ENCODE peak calls at places on chromosome 13, in ten cellular contexts. One of them, this sample, is unnamed.
A peak's percentile ranks its signal among the peaks of the same experiment; 100 is the strongest.

GRCh38 chr13:83722443-83722842 is 159.8 kb downstream of the SLITRK1 start:
- DNase-seq in uterus: no peak
- DNase-seq in sigmoid colon: no peak
- DNase-seq in choroid plexus epithelial cell: no peak
- DNase-seq in brain microvascular endothelial cell: no peak
- DNase-seq in left ventricle myocardium inferior: no peak
- DNase-seq in AG09309: no peak
- DNase-seq in stomach: no peak
- DNase-seq in epithelial cell of proximal tubule: no peak
- DNase-seq in naive thymus-derived CD4-positive, alpha-beta T cell: no peak
- DNase-seq in this sample: no peak

GRCh38 chr13:29522044-29522685 is 73.3 kb downstream of the SLC7A1 start:
- DNase-seq in epithelial cell of proximal tubule: no peak
- DNase-seq in choroid plexus epithelial cell: peak; percentile 98
- DNase-seq in naive thymus-derived CD4-positive, alpha-beta T cell: no peak
- DNase-seq in stomach: no peak
- DNase-seq in AG09309: peak; percentile 98
- DNase-seq in brain microvascular endothelial cell: peak; percentile 99
- DNase-seq in uterus: peak; percentile 65
- DNase-seq in sigmoid colon: no peak
- DNase-seq in left ventricle myocardium inferior: no peak
- DNase-seq in this sample: no peak

GRCh38 chr13:49220035-49220855 is at the start of gene MLNR:
- DNase-seq in uterus: no peak
- DNase-seq in choroid plexus epithelial cell: no peak
- DNase-seq in AG09309: no peak
- DNase-seq in naive thymus-derived CD4-positive, alpha-beta T cell: peak; percentile 37
- DNase-seq in stomach: no peak
- DNase-seq in left ventricle myocardium inferior: no peak
- DNase-seq in brain microvascular endothelial cell: no peak
- DNase-seq in epithelial cell of proximal tubule: no peak
- DNase-seq in sigmoid colon: no peak
- DNase-seq in this sample: peak; percentile 35

GRCh38 chr13:83350569-83350968 is 531.7 kb downstream of the SLITRK1 start:
- DNase-seq in brain microvascular endothelial cell: peak; percentile 18
- DNase-seq in stomach: no peak
- DNase-seq in naive thymus-derived CD4-positive, alpha-beta T cell: no peak
- DNase-seq in sigmoid colon: no peak
- DNase-seq in uterus: no peak
- DNase-seq in AG09309: no peak
- DNase-seq in epithelial cell of proximal tubule: no peak
- DNase-seq in choroid plexus epithelial cell: peak; percentile 35
- DNase-seq in left ventricle myocardium inferior: no peak
- DNase-seq in this sample: no peak

GRCh38 chr13:44160549-44161278 is 212.9 kb upstream of the SERP2 start:
- DNase-seq in sigmoid colon: peak; percentile 71
- DNase-seq in epithelial cell of proximal tubule: no peak
- DNase-seq in brain microvascular endothelial cell: no peak
- DNase-seq in choroid plexus epithelial cell: no peak
- DNase-seq in stomach: no peak
- DNase-seq in left ventricle myocardium inferior: no peak
- DNase-seq in AG09309: no peak
- DNase-seq in uterus: peak; percentile 50
- DNase-seq in naive thymus-derived CD4-positive, alpha-beta T cell: no peak
- DNase-seq in this sample: no peak

GRCh38 chr13:94583926-94584325 is 12.0 kb downstream of the TGDS start:
- DNase-seq in epithelial cell of proximal tubule: no peak
- DNase-seq in AG09309: no peak
- DNase-seq in stomach: no peak
- DNase-seq in choroid plexus epithelial cell: no peak
- DNase-seq in brain microvascular endothelial cell: no peak
- DNase-seq in uterus: no peak
- DNase-seq in naive thymus-derived CD4-positive, alpha-beta T cell: no peak
- DNase-seq in sigmoid colon: no peak
- DNase-seq in left ventricle myocardium inferior: no peak
- DNase-seq in this sample: no peak

GRCh38 chr13:110546933-110547332 is 14.6 kb downstream of the RAB20 start:
- DNase-seq in naive thymus-derived CD4-positive, alpha-beta T cell: no peak
- DNase-seq in left ventricle myocardium inferior: peak; percentile 78
- DNase-seq in brain microvascular endothelial cell: peak; percentile 98
- DNase-seq in stomach: peak; percentile 95
- DNase-seq in choroid plexus epithelial cell: peak; percentile 95
- DNase-seq in epithelial cell of proximal tubule: peak; percentile 82
- DNase-seq in AG09309: peak; percentile 77
- DNase-seq in uterus: no peak
- DNase-seq in sigmoid colon: peak; percentile 94
- DNase-seq in this sample: no peak

GRCh38 chr13:74114202-74114601 is 20.0 kb downstream of the KLF12 start:
- DNase-seq in epithelial cell of proximal tubule: no peak
- DNase-seq in choroid plexus epithelial cell: peak; percentile 57
- DNase-seq in AG09309: no peak
- DNase-seq in left ventricle myocardium inferior: no peak
- DNase-seq in stomach: no peak
- DNase-seq in uterus: no peak
- DNase-seq in brain microvascular endothelial cell: no peak
- DNase-seq in naive thymus-derived CD4-positive, alpha-beta T cell: no peak
- DNase-seq in sigmoid colon: no peak
- DNase-seq in this sample: no peak

GRCh38 chr13:40983725-40984669 is 35.1 kb downstream of the ELF1 start:
- DNase-seq in AG09309: no peak
- DNase-seq in uterus: no peak
- DNase-seq in naive thymus-derived CD4-positive, alpha-beta T cell: no peak
- DNase-seq in epithelial cell of proximal tubule: no peak
- DNase-seq in sigmoid colon: no peak
- DNase-seq in brain microvascular endothelial cell: no peak
- DNase-seq in stomach: no peak
- DNase-seq in left ventricle myocardium inferior: no peak
- DNase-seq in choroid plexus epithelial cell: no peak
- DNase-seq in this sample: no peak

GRCh38 chr13:40981949-40982348 is 37.2 kb downstream of the ELF1 start:
- DNase-seq in epithelial cell of proximal tubule: no peak
- DNase-seq in naive thymus-derived CD4-positive, alpha-beta T cell: no peak
- DNase-seq in stomach: no peak
- DNase-seq in choroid plexus epithelial cell: no peak
- DNase-seq in AG09309: no peak
- DNase-seq in uterus: no peak
- DNase-seq in brain microvascular endothelial cell: no peak
- DNase-seq in left ventricle myocardium inferior: no peak
- DNase-seq in sigmoid colon: no peak
- DNase-seq in this sample: no peak

GRCh38 chr13:40984670-40985366 is 34.3 kb downstream of the ELF1 start:
- DNase-seq in brain microvascular endothelial cell: no peak
- DNase-seq in uterus: no peak
- DNase-seq in epithelial cell of proximal tubule: no peak
- DNase-seq in choroid plexus epithelial cell: peak; percentile 38
- DNase-seq in AG09309: no peak
- DNase-seq in stomach: no peak
- DNase-seq in sigmoid colon: no peak
- DNase-seq in left ventricle myocardium inferior: no peak
- DNase-seq in naive thymus-derived CD4-positive, alpha-beta T cell: peak; percentile 54
- DNase-seq in this sample: peak; percentile 50

GRCh38 chr13:40982772-40983171 is 36.3 kb downstream of the ELF1 start:
- DNase-seq in left ventricle myocardium inferior: no peak
- DNase-seq in naive thymus-derived CD4-positive, alpha-beta T cell: peak; percentile 83
- DNase-seq in sigmoid colon: no peak
- DNase-seq in stomach: no peak
- DNase-seq in epithelial cell of proximal tubule: no peak
- DNase-seq in uterus: no peak
- DNase-seq in AG09309: no peak
- DNase-seq in brain microvascular endothelial cell: peak; percentile 74
- DNase-seq in choroid plexus epithelial cell: peak; percentile 87
- DNase-seq in this sample: peak; percentile 84

GRCh38 chr13:40983269-40983668 is 35.8 kb downstream of the ELF1 start:
- DNase-seq in choroid plexus epithelial cell: peak; percentile 15
- DNase-seq in brain microvascular endothelial cell: no peak
- DNase-seq in naive thymus-derived CD4-positive, alpha-beta T cell: no peak
- DNase-seq in uterus: no peak
- DNase-seq in sigmoid colon: no peak
- DNase-seq in AG09309: no peak
- DNase-seq in epithelial cell of proximal tubule: no peak
- DNase-seq in stomach: no peak
- DNase-seq in left ventricle myocardium inferior: no peak
- DNase-seq in this sample: no peak
- H3K4me3 ChIP-seq in choroid plexus epithelial cell: no peak overlapping the region
- H3K4me3 ChIP-seq in brain microvascular endothelial cell: no peak overlapping the region
- H3K4me3 ChIP-seq in naive thymus-derived CD4-positive, alpha-beta T cell: peak overlapping the region; percentile 19
- H3K4me3 ChIP-seq in uterus: no peak overlapping the region
- H3K4me3 ChIP-seq in sigmoid colon: no peak overlapping the region
- H3K4me3 ChIP-seq in AG09309: no peak overlapping the region
- H3K4me3 ChIP-seq in epithelial cell of proximal tubule: no peak overlapping the region
- H3K4me3 ChIP-seq in stomach: no peak overlapping the region
- H3K4me3 ChIP-seq in left ventricle myocardium inferior: peak overlapping the region; percentile 58
- H3K4me3 ChIP-seq in this sample: peak overlapping the region; percentile 33

GRCh38 chr13:48096670-48097069 is 1.8 kb upstream of the MED4 start:
- DNase-seq in AG09309: no peak
- DNase-seq in uterus: no peak
- DNase-seq in stomach: no peak
- DNase-seq in choroid plexus epithelial cell: no peak
- DNase-seq in brain microvascular endothelial cell: no peak
- DNase-seq in epithelial cell of proximal tubule: peak; percentile 77
- DNase-seq in naive thymus-derived CD4-positive, alpha-beta T cell: no peak
- DNase-seq in left ventricle myocardium inferior: no peak
- DNase-seq in sigmoid colon: no peak
- DNase-seq in this sample: no peak

GRCh38 chr13:48094781-48095502 is at the start of gene MED4:
- DNase-seq in uterus: peak; percentile 97
- DNase-seq in AG09309: peak; percentile 65
- DNase-seq in choroid plexus epithelial cell: peak; percentile 95
- DNase-seq in epithelial cell of proximal tubule: peak; percentile 33
- DNase-seq in stomach: peak; percentile 96
- DNase-seq in left ventricle myocardium inferior: peak; percentile 97
- DNase-seq in brain microvascular endothelial cell: peak; percentile 90
- DNase-seq in sigmoid colon: peak; percentile 96
- DNase-seq in naive thymus-derived CD4-positive, alpha-beta T cell: peak; percentile 98
- DNase-seq in this sample: peak; percentile 95

GRCh38 chr13:48094404-48094780 is 512 bp downstream of the MED4 start:
- DNase-seq in brain microvascular endothelial cell: no peak
- DNase-seq in stomach: no peak
- DNase-seq in AG09309: no peak
- DNase-seq in epithelial cell of proximal tubule: no peak
- DNase-seq in choroid plexus epithelial cell: peak; percentile 24
- DNase-seq in left ventricle myocardium inferior: no peak
- DNase-seq in naive thymus-derived CD4-positive, alpha-beta T cell: peak; percentile 4
- DNase-seq in uterus: no peak
- DNase-seq in sigmoid colon: no peak
- DNase-seq in this sample: no peak

GRCh38 chr13:48097793-48098192 is 2.9 kb upstream of the MED4 start:
- DNase-seq in naive thymus-derived CD4-positive, alpha-beta T cell: no peak
- DNase-seq in uterus: no peak
- DNase-seq in epithelial cell of proximal tubule: no peak
- DNase-seq in stomach: no peak
- DNase-seq in choroid plexus epithelial cell: no peak
- DNase-seq in AG09309: no peak
- DNase-seq in left ventricle myocardium inferior: no peak
- DNase-seq in sigmoid colon: no peak
- DNase-seq in brain microvascular endothelial cell: no peak
- DNase-seq in this sample: no peak

DNA sequence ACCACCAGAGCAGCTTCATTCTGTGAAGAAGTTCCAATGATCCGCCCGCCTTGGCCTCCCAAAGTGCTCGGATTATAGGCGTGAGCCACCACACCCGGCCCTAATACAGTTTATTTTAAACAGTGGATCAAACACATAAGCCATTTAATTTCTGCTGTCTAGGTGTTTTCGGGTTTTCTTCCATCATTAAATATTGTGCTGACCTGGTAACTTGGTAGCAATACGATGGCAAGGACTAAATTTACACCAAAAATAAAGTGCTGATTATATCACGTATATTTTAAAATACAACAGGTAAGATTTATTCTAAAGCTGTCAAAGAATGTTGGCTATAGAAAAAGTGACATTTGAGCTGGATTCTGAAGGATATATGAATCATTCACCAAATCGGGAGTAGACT is 1.3 kb downstream of the MED4 start:
- DNase-seq in sigmoid colon: no peak
- DNase-seq in epithelial cell of proximal tubule: no peak
- DNase-seq in naive thymus-derived CD4-positive, alpha-beta T cell: no peak
- DNase-seq in choroid plexus epithelial cell: no peak
- DNase-seq in left ventricle myocardium inferior: no peak
- DNase-seq in stomach: no peak
- DNase-seq in brain microvascular endothelial cell: no peak
- DNase-seq in uterus: no peak
- DNase-seq in AG09309: no peak
- DNase-seq in this sample: no peak
- H3K4me3 ChIP-seq in sigmoid colon: peak overlapping the region; percentile 92
- H3K4me3 ChIP-seq in epithelial cell of proximal tubule: peak overlapping the region; percentile 86
- H3K4me3 ChIP-seq in naive thymus-derived CD4-positive, alpha-beta T cell: peak overlapping the region; percentile 90
- H3K4me3 ChIP-seq in choroid plexus epithelial cell: peak overlapping the region; percentile 91
- H3K4me3 ChIP-seq in left ventricle myocardium inferior: peak overlapping the region; percentile 99
- H3K4me3 ChIP-seq in stomach: peak overlapping the region; percentile 99
- H3K4me3 ChIP-seq in brain microvascular endothelial cell: peak overlapping the region; percentile 97
- H3K4me3 ChIP-seq in uterus: peak overlapping the region; percentile 97
- H3K4me3 ChIP-seq in AG09309: peak overlapping the region; percentile 93
- H3K4me3 ChIP-seq in this sample: peak overlapping the region; percentile 76

DNA sequence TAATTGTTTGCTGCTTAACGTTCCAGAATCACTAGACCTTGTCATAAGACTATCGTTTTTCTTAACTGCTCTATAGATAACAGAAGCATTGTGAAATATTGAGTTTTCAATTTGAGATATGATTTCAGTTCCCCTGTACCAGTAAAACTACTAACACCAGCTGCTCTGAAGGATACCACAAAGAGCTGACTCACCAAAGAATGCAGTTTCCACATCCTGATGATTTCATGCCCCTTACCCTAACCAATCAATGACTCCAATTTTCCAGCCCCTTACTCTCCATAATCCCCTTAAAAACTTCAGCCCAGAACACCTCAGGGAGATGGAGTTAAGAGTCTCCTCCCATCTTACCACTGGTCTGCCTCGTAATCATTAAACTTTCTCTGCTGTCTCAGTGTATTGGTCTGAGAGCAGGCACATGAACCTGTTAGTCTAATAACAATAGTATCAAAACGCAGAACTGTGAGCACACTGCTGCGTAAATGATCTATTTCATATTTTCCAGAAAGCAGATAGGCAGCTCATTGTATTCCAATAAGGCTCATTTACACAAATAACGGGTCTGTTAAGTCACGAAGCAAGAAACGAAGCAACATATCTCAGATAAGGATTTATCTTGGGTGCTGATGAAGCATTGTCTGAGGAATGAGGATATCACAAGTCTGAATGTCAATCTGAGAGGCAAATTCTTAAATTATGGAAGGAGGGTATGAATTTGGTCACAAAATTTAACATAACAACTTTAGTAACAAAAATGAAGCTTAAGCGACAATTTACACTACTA is 14.1 kb upstream of the CCNA1 start:
- DNase-seq in stomach: no peak
- DNase-seq in uterus: no peak
- DNase-seq in sigmoid colon: no peak
- DNase-seq in left ventricle myocardium inferior: no peak
- DNase-seq in choroid plexus epithelial cell: peak; percentile 88
- DNase-seq in AG09309: no peak
- DNase-seq in epithelial cell of proximal tubule: no peak
- DNase-seq in brain microvascular endothelial cell: peak; percentile 64
- DNase-seq in naive thymus-derived CD4-positive, alpha-beta T cell: no peak
- DNase-seq in this sample: no peak
- H3K4me3 ChIP-seq in stomach: no peak overlapping the region
- H3K4me3 ChIP-seq in uterus: no peak overlapping the region
- H3K4me3 ChIP-seq in sigmoid colon: no peak overlapping the region
- H3K4me3 ChIP-seq in left ventricle myocardium inferior: no peak overlapping the region
- H3K4me3 ChIP-seq in choroid plexus epithelial cell: peak overlapping the region; percentile 32
- H3K4me3 ChIP-seq in AG09309: no peak overlapping the region
- H3K4me3 ChIP-seq in epithelial cell of proximal tubule: peak overlapping the region; percentile 17
- H3K4me3 ChIP-seq in brain microvascular endothelial cell: peak overlapping the region; percentile 31
- H3K4me3 ChIP-seq in naive thymus-derived CD4-positive, alpha-beta T cell: no peak overlapping the region
- H3K4me3 ChIP-seq in this sample: no peak overlapping the region

GRCh38 chr13:68473834-68474326 is 1243.7 kb upstream of the PCDH9 start:
- DNase-seq in naive thymus-derived CD4-positive, alpha-beta T cell: no peak
- DNase-seq in AG09309: no peak
- DNase-seq in uterus: no peak
- DNase-seq in epithelial cell of proximal tubule: no peak
- DNase-seq in choroid plexus epithelial cell: no peak
- DNase-seq in left ventricle myocardium inferior: no peak
- DNase-seq in brain microvascular endothelial cell: no peak
- DNase-seq in sigmoid colon: no peak
- DNase-seq in stomach: no peak
- DNase-seq in this sample: no peak
- H3K4me3 ChIP-seq in naive thymus-derived CD4-positive, alpha-beta T cell: no peak overlapping the region
- H3K4me3 ChIP-seq in AG09309: no peak overlapping the region
- H3K4me3 ChIP-seq in uterus: no peak overlapping the region
- H3K4me3 ChIP-seq in epithelial cell of proximal tubule: no peak overlapping the region
- H3K4me3 ChIP-seq in choroid plexus epithelial cell: no peak overlapping the region
- H3K4me3 ChIP-seq in left ventricle myocardium inferior: no peak overlapping the region
- H3K4me3 ChIP-seq in brain microvascular endothelial cell: no peak overlapping the region
- H3K4me3 ChIP-seq in sigmoid colon: no peak overlapping the region
- H3K4me3 ChIP-seq in stomach: no peak overlapping the region
- H3K4me3 ChIP-seq in this sample: no peak overlapping the region